ENCODE peak calls at places on chromosomes 6 and 20, in eight cellular contexts. A is cardiac fibroblast, S is left ventricle myocardium inferior, V is astrocyte, U is adrenal gland, L is body of pancreas, J is endothelial cell of umbilical vein, H is bronchial epithelial cell. K is an unnamed sample.
A peak's percentile ranks its signal among the peaks of the same experiment; 100 is the strongest.

GRCh38 chr6:170089937-170090335 is 200.9 kb downstream of the DLL1 start:
- DNase-seq in A (no peak), S (no peak), V (no peak), U (peak; percentile 6), L (peak; percentile 10), J (no peak), H (no peak), K (no peak)

GRCh38 chr6:159916752-159917151 is 26.0 kb downstream of the MAS1 start:
- DNase-seq in A (no peak), S (no peak), V (no peak), U (no peak), L (no peak), J (no peak), H (no peak), K (no peak)

GRCh38 chr20:53763707-53764415 is 170.2 kb upstream of the ZNF217 start:
- DNase-seq in A (peak; percentile 61), S (no peak), V (peak; percentile 79), U (no peak), L (peak; percentile 59), J (peak; percentile 46), H (peak; percentile 50), K (no peak)

GRCh38 chr6:137981758-137982157 is 114.7 kb downstream of the TNFAIP3 start:
- DNase-seq in A (no peak), S (no peak), V (no peak), U (no peak), L (no peak), J (no peak), H (no peak), K (no peak)

GRCh38 chr6:30127238-30128093 is 8.5 kb upstream of the TRIM40 start:
- DNase-seq in A (no peak), S (no peak), V (no peak), U (no peak), L (no peak), J (no peak), H (no peak), K (no peak)

GRCh38 chr20:19881080-19881840 is 123.2 kb downstream of the RIN2 start:
- DNase-seq in A (no peak), S (no peak), V (no peak), U (no peak), L (no peak), J (no peak), H (no peak), K (no peak)

GRCh38 chr6:27422651-27423332 is 34.2 kb downstream of the ZNF391 start:
- DNase-seq in A (peak; percentile 11), S (peak; percentile 16), V (no peak), U (no peak), L (no peak), J (no peak), H (no peak), K (no peak)

GRCh38 chr6:105626290-105627158 is 223.6 kb upstream of the PREP start:
- DNase-seq in A (no peak), S (no peak), V (no peak), U (no peak), L (no peak), J (no peak), H (no peak), K (no peak)

GRCh38 chr6:15947923-15948322 is 181.0 kb upstream of the MYLIP start:
- DNase-seq in A (no peak), S (no peak), V (no peak), U (no peak), L (no peak), J (no peak), H (no peak), K (no peak)
- TF ChIP-seq CTCF in A (no peak), S (no peak), V (no peak), U (no peak), L (no peak), J (no peak), H (no peak), K (no peak)

GRCh38 chr6:13573255-13573654 is 1.1 kb upstream of the SIRT5 start:
- DNase-seq in A (no peak), S (no peak), V (no peak), U (no peak), L (no peak), J (no peak), H (no peak), K (no peak)
- H3K4me3 ChIP-seq in A (peak overlapping the region; percentile 77), S (peak overlapping the region; percentile 83), V (peak overlapping the region; percentile 86), U (no peak overlapping the region), L (no peak overlapping the region), J (no peak overlapping the region), H (peak overlapping the region; percentile 86), K (peak overlapping the region; percentile 84)

GRCh38 chr20:60037120-60037499 is 78.9 kb downstream of the CDH26 start:
- DNase-seq in A (peak; percentile 14), S (no peak), V (peak; percentile 29), U (no peak), L (no peak), J (no peak), H (peak; percentile 21), K (no peak)
- TF ChIP-seq CTCF in A (peak; percentile 2), S (no peak), V (peak; percentile 29), U (no peak), L (no peak), J (no peak), H (no peak), K (peak; percentile 61)

DNA sequence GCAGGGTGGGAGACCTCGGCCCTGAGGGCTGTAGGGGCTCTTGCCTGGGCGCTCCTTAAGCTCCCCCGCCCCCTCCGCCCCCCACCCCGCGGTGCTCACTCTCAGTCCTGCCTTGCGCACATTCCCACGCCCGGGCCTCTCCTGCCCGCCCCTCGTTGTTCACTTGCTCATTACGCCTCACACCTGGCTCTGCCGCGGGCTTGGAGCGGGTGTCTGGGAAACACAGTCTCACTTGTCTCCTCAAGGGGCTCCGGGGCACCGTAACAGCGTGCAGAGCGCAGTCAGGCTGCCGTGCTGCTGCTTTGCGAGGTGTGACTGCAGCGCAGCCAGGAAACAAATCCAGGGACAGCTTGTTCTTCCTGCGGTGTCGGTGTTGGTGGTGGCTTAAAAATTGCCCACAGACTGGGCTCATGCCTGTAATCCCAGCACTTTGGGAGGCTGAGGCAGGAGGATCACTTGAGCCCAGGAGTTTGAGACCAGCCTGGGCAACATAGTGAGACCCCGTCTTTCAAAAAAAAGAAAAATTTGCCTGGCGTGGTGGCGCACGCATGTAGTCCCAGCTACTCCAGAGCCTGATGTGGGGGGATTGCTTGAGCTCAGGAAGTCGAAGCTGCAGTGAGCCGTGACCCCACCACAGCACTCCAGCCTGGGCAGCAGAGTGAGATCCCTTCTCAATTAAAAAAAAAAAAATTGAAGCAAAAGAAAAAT is 4.6 kb downstream of the NPBWR2 start:
- DNase-seq in A (no peak), S (peak; percentile 16), V (no peak), U (no peak), L (no peak), J (no peak), H (no peak), K (no peak)
- H3K4me3 ChIP-seq in A (no peak overlapping the region), S (peak overlapping the region; percentile 67), V (no peak overlapping the region), U (no peak overlapping the region), L (no peak overlapping the region), J (no peak overlapping the region), H (no peak overlapping the region), K (no peak overlapping the region)

GRCh38 chr6:10381133-10381829 is 33.6 kb downstream of the TFAP2A start:
- DNase-seq in A (no peak), S (no peak), V (no peak), U (no peak), L (no peak), J (no peak), H (no peak), K (no peak)
- TF ChIP-seq CTCF in A (no peak), S (no peak), V (no peak), U (no peak), L (no peak), J (no peak), H (no peak), K (no peak)

GRCh38 chr20:63175031-63175895 is 40.7 kb downstream of the YTHDF1 start:
- DNase-seq in A (no peak), S (no peak), V (no peak), U (no peak), L (no peak), J (no peak), H (no peak), K (no peak)

GRCh38 chr20:63173552-63174191 is 42.3 kb downstream of the YTHDF1 start:
- DNase-seq in A (no peak), S (no peak), V (no peak), U (no peak), L (no peak), J (no peak), H (no peak), K (no peak)

GRCh38 chr20:63172726-63173125 is 43.2 kb downstream of the YTHDF1 start:
- DNase-seq in A (no peak), S (no peak), V (no peak), U (no peak), L (no peak), J (no peak), H (no peak), K (no peak)

GRCh38 chr20:63176035-63176434 is 39.9 kb downstream of the YTHDF1 start:
- DNase-seq in A (no peak), S (no peak), V (no peak), U (no peak), L (no peak), J (no peak), H (no peak), K (no peak)

DNA sequence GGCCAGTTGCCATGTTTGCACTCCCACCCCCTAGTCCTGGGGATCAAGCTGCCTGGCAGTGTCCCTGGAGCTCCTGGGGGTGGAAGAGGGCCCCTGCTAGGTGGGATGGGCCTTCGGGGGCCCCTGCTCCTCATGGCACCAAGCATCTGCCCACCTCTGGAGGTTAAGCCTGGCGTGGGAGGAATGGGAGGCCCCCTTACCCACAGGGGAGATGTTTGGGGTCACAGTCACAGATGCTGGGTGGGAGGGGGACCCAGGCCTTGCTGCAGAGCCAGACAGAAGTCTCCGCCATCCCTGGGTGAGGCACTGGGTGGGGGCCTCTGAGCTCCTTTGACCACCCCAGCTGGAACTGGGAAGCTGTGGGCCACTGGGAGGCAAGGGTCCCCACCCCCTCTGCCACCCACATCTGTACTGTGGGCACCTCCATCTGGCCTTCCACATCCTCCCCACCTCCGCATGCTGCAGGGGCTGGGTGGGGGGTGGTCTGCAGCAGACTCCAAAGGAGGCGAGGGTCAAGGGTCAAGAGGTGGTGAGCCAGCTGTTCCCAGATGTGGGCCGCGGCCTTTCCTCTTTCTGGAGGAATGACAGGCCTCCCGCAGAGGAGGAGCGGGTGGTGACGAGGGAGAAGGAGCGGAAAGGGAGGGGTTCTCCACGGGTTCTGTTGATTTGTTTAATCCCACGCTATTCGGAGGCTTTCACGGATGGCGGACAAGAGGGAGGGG is 41.5 kb downstream of the YTHDF1 start:
- DNase-seq in A (no peak), S (no peak), V (no peak), U (no peak), L (no peak), J (no peak), H (no peak), K (no peak)
- H3K4me3 ChIP-seq in A (no peak overlapping the region), S (no peak overlapping the region), V (no peak overlapping the region), U (no peak overlapping the region), L (no peak overlapping the region), J (no peak overlapping the region), H (no peak overlapping the region), K (no peak overlapping the region)

GRCh38 chr6:146381486-146381885 is 162.1 kb upstream of the RAB32 start:
- DNase-seq in A (peak; percentile 16), S (no peak), V (no peak), U (no peak), L (no peak), J (no peak), H (no peak), K (no peak)
- TF ChIP-seq CTCF in A (peak; percentile 9), S (no peak), V (peak; percentile 16), U (no peak), L (no peak), J (peak; percentile 9), H (no peak), K (peak; percentile 39)

GRCh38 chr20:32458061-32458836 is 100.1 kb downstream of the ASXL1 start:
- DNase-seq in A (no peak), S (no peak), V (no peak), U (no peak), L (no peak), J (no peak), H (no peak), K (no peak)
- H3K4me3 ChIP-seq in A (no peak overlapping the region), S (peak overlapping the region; percentile 73), V (no peak overlapping the region), U (no peak overlapping the region), L (no peak overlapping the region), J (no peak overlapping the region), H (no peak overlapping the region), K (no peak overlapping the region)